ENCODE peak calls at places on chromosome 6, in eight cellular contexts. One of them, this sample, is unnamed.

GRCh38 chr6:131519670-131520436 is 53.2 kb upstream of the ARG1 start:
- DNase-seq in HepG2: peak
- DNase-seq in astrocyte of the cerebellum: peak
- DNase-seq in endodermal cell: peak
- DNase-seq in lower leg skin: no peak
- DNase-seq in fibroblast of lung: peak
- DNase-seq in A549: peak
- DNase-seq in CD8-positive, alpha-beta T cell: no peak
- DNase-seq in this sample: peak

GRCh38 chr6:130293800-130294199 is 71.0 kb upstream of the SAMD3 start:
- DNase-seq in HepG2: peak
- DNase-seq in astrocyte of the cerebellum: peak
- DNase-seq in endodermal cell: peak
- DNase-seq in lower leg skin: no peak
- DNase-seq in fibroblast of lung: peak
- DNase-seq in A549: peak
- DNase-seq in CD8-positive, alpha-beta T cell: no peak
- DNase-seq in this sample: peak

GRCh38 chr6:98020222-98020621 is 737.2 kb upstream of the MMS22L start:
- DNase-seq in HepG2: no peak
- DNase-seq in astrocyte of the cerebellum: no peak
- DNase-seq in endodermal cell: no peak
- DNase-seq in lower leg skin: no peak
- DNase-seq in fibroblast of lung: no peak
- DNase-seq in A549: no peak
- DNase-seq in CD8-positive, alpha-beta T cell: no peak
- DNase-seq in this sample: no peak

GRCh38 chr6:54427396-54427910 is 119.2 kb downstream of the TINAG start:
- DNase-seq in HepG2: no peak
- DNase-seq in astrocyte of the cerebellum: no peak
- DNase-seq in endodermal cell: no peak
- DNase-seq in lower leg skin: no peak
- DNase-seq in fibroblast of lung: no peak
- DNase-seq in A549: no peak
- DNase-seq in CD8-positive, alpha-beta T cell: no peak
- DNase-seq in this sample: no peak

GRCh38 chr6:148747145-148747492 is 289 bp downstream of the UST start:
- DNase-seq in HepG2: no peak
- DNase-seq in astrocyte of the cerebellum: no peak
- DNase-seq in endodermal cell: no peak
- DNase-seq in lower leg skin: no peak
- DNase-seq in fibroblast of lung: peak
- DNase-seq in A549: peak
- DNase-seq in CD8-positive, alpha-beta T cell: no peak
- DNase-seq in this sample: peak

GRCh38 chr6:57142178-57142525 is 30.0 kb upstream of the BAG2 start:
- DNase-seq in HepG2: no peak
- DNase-seq in astrocyte of the cerebellum: no peak
- DNase-seq in endodermal cell: no peak
- DNase-seq in lower leg skin: no peak
- DNase-seq in fibroblast of lung: no peak
- DNase-seq in A549: no peak
- DNase-seq in CD8-positive, alpha-beta T cell: no peak
- DNase-seq in this sample: no peak

GRCh38 chr6:15362274-15363160 is 116.6 kb downstream of the JARID2 start:
- DNase-seq in HepG2: peak
- DNase-seq in astrocyte of the cerebellum: no peak
- DNase-seq in endodermal cell: no peak
- DNase-seq in lower leg skin: no peak
- DNase-seq in fibroblast of lung: no peak
- DNase-seq in A549: no peak
- DNase-seq in CD8-positive, alpha-beta T cell: no peak
- DNase-seq in this sample: no peak

GRCh38 chr6:144758602-144759001 is 473.5 kb downstream of the UTRN start:
- DNase-seq in HepG2: no peak
- DNase-seq in astrocyte of the cerebellum: no peak
- DNase-seq in endodermal cell: no peak
- DNase-seq in lower leg skin: no peak
- DNase-seq in fibroblast of lung: peak
- DNase-seq in A549: no peak
- DNase-seq in CD8-positive, alpha-beta T cell: no peak
- DNase-seq in this sample: peak

GRCh38 chr6:54700158-54700557 is 146.4 kb upstream of the FAM83B start:
- DNase-seq in HepG2: no peak
- DNase-seq in astrocyte of the cerebellum: no peak
- DNase-seq in endodermal cell: no peak
- DNase-seq in lower leg skin: no peak
- DNase-seq in fibroblast of lung: no peak
- DNase-seq in A549: no peak
- DNase-seq in CD8-positive, alpha-beta T cell: no peak
- DNase-seq in this sample: no peak

GRCh38 chr6:128111096-128111495 is 210.2 kb upstream of the THEMIS start:
- DNase-seq in HepG2: no peak
- DNase-seq in astrocyte of the cerebellum: peak
- DNase-seq in endodermal cell: no peak
- DNase-seq in lower leg skin: no peak
- DNase-seq in fibroblast of lung: peak
- DNase-seq in A549: no peak
- DNase-seq in CD8-positive, alpha-beta T cell: no peak
- DNase-seq in this sample: peak

GRCh38 chr6:80457044-80457933 is 350.8 kb downstream of the BCKDHB start:
- DNase-seq in HepG2: no peak
- DNase-seq in astrocyte of the cerebellum: peak
- DNase-seq in endodermal cell: no peak
- DNase-seq in lower leg skin: peak
- DNase-seq in fibroblast of lung: peak
- DNase-seq in A549: no peak
- DNase-seq in CD8-positive, alpha-beta T cell: no peak
- DNase-seq in this sample: peak

GRCh38 chr6:4666886-4667513 is 109.2 kb upstream of the CDYL start:
- DNase-seq in HepG2: no peak
- DNase-seq in astrocyte of the cerebellum: no peak
- DNase-seq in endodermal cell: peak
- DNase-seq in lower leg skin: no peak
- DNase-seq in fibroblast of lung: no peak
- DNase-seq in A549: no peak
- DNase-seq in CD8-positive, alpha-beta T cell: no peak
- DNase-seq in this sample: no peak

GRCh38 chr6:97870273-97870672 is 587.3 kb upstream of the MMS22L start:
- DNase-seq in HepG2: no peak
- DNase-seq in astrocyte of the cerebellum: no peak
- DNase-seq in endodermal cell: no peak
- DNase-seq in lower leg skin: no peak
- DNase-seq in fibroblast of lung: no peak
- DNase-seq in A549: no peak
- DNase-seq in CD8-positive, alpha-beta T cell: no peak
- DNase-seq in this sample: no peak

GRCh38 chr6:150830409-150831165 is 34.9 kb upstream of the MTHFD1L start:
- DNase-seq in HepG2: no peak
- DNase-seq in astrocyte of the cerebellum: no peak
- DNase-seq in endodermal cell: no peak
- DNase-seq in lower leg skin: no peak
- DNase-seq in fibroblast of lung: no peak
- DNase-seq in A549: no peak
- DNase-seq in CD8-positive, alpha-beta T cell: no peak
- DNase-seq in this sample: peak

GRCh38 chr6:37021356-37022129 is 16.1 kb downstream of the FGD2 start:
- DNase-seq in HepG2: peak
- DNase-seq in astrocyte of the cerebellum: no peak
- DNase-seq in endodermal cell: peak
- DNase-seq in lower leg skin: no peak
- DNase-seq in fibroblast of lung: peak
- DNase-seq in A549: no peak
- DNase-seq in CD8-positive, alpha-beta T cell: peak
- DNase-seq in this sample: peak

GRCh38 chr6:75494290-75494689 is 690 bp upstream of the FILIP1 start:
- DNase-seq in HepG2: no peak
- DNase-seq in astrocyte of the cerebellum: no peak
- DNase-seq in endodermal cell: no peak
- DNase-seq in lower leg skin: no peak
- DNase-seq in fibroblast of lung: no peak
- DNase-seq in A549: no peak
- DNase-seq in CD8-positive, alpha-beta T cell: no peak
- DNase-seq in this sample: no peak

GRCh38 chr6:75491302-75491701 is 2.3 kb downstream of the FILIP1 start:
- DNase-seq in HepG2: no peak
- DNase-seq in astrocyte of the cerebellum: no peak
- DNase-seq in endodermal cell: no peak
- DNase-seq in lower leg skin: no peak
- DNase-seq in fibroblast of lung: no peak
- DNase-seq in A549: no peak
- DNase-seq in CD8-positive, alpha-beta T cell: no peak
- DNase-seq in this sample: no peak

GRCh38 chr6:75493400-75494064 is at the start of gene FILIP1:
- DNase-seq in HepG2: no peak
- DNase-seq in astrocyte of the cerebellum: no peak
- DNase-seq in endodermal cell: peak
- DNase-seq in lower leg skin: no peak
- DNase-seq in fibroblast of lung: peak
- DNase-seq in A549: no peak
- DNase-seq in CD8-positive, alpha-beta T cell: no peak
- DNase-seq in this sample: peak

GRCh38 chr6:75489025-75489424 is 4.6 kb downstream of the FILIP1 start:
- DNase-seq in HepG2: no peak
- DNase-seq in astrocyte of the cerebellum: no peak
- DNase-seq in endodermal cell: no peak
- DNase-seq in lower leg skin: no peak
- DNase-seq in fibroblast of lung: peak
- DNase-seq in A549: no peak
- DNase-seq in CD8-positive, alpha-beta T cell: no peak
- DNase-seq in this sample: peak

DNA sequence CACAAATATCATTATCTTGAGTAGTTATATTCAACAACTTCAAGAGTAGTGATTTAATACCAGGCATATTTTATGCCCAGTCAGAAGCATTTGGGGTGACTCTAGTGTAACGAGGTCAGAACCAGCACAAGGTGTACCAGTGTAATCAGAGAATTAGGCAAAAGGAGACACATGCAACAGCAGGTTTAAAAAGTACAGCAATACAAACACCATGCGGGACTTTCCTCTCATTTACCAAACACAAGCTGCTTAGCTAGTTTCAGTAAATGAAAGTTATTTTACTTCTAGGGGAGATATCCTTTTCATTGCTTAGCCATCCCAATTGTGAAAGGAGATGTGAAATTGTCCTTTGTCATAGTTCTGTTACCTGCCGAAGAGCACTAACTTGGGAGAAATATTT is 831 bp downstream of the FILIP1 start:
- DNase-seq in HepG2: no peak
- DNase-seq in astrocyte of the cerebellum: no peak
- DNase-seq in endodermal cell: no peak
- DNase-seq in lower leg skin: no peak
- DNase-seq in fibroblast of lung: no peak
- DNase-seq in A549: no peak
- DNase-seq in CD8-positive, alpha-beta T cell: no peak
- DNase-seq in this sample: no peak
- H3K4me3 ChIP-seq in HepG2: no peak
- H3K4me3 ChIP-seq in astrocyte of the cerebellum: no peak
- H3K4me3 ChIP-seq in endodermal cell: peak
- H3K4me3 ChIP-seq in lower leg skin: no peak
- H3K4me3 ChIP-seq in fibroblast of lung: no peak
- H3K4me3 ChIP-seq in A549: peak
- H3K4me3 ChIP-seq in CD8-positive, alpha-beta T cell: no peak
- H3K4me3 ChIP-seq in this sample: no peak

GRCh38 chr6:32954983-32955802 is 2.3 kb upstream of the HLA-DMA start:
- DNase-seq in HepG2: peak
- DNase-seq in astrocyte of the cerebellum: no peak
- DNase-seq in endodermal cell: peak
- DNase-seq in lower leg skin: no peak
- DNase-seq in fibroblast of lung: no peak
- DNase-seq in A549: no peak
- DNase-seq in CD8-positive, alpha-beta T cell: no peak
- DNase-seq in this sample: peak
- TF ChIP-seq CTCF in HepG2: peak
- TF ChIP-seq CTCF in astrocyte of the cerebellum: peak
- TF ChIP-seq CTCF in endodermal cell: peak
- TF ChIP-seq CTCF in lower leg skin: no peak
- TF ChIP-seq CTCF in fibroblast of lung: peak
- TF ChIP-seq CTCF in A549: peak
- TF ChIP-seq CTCF in CD8-positive, alpha-beta T cell: peak
- TF ChIP-seq CTCF in this sample: peak

GRCh38 chr6:21188505-21189223 is 404.9 kb upstream of the SOX4 start:
- DNase-seq in HepG2: peak
- DNase-seq in astrocyte of the cerebellum: no peak
- DNase-seq in endodermal cell: no peak
- DNase-seq in lower leg skin: no peak
- DNase-seq in fibroblast of lung: no peak
- DNase-seq in A549: no peak
- DNase-seq in CD8-positive, alpha-beta T cell: no peak
- DNase-seq in this sample: peak

GRCh38 chr6:21190701-21191588 is 402.6 kb upstream of the SOX4 start:
- DNase-seq in HepG2: no peak
- DNase-seq in astrocyte of the cerebellum: no peak
- DNase-seq in endodermal cell: no peak
- DNase-seq in lower leg skin: no peak
- DNase-seq in fibroblast of lung: peak
- DNase-seq in A549: no peak
- DNase-seq in CD8-positive, alpha-beta T cell: no peak
- DNase-seq in this sample: peak

GRCh38 chr6:21198032-21198640 is 395.4 kb upstream of the SOX4 start:
- DNase-seq in HepG2: no peak
- DNase-seq in astrocyte of the cerebellum: no peak
- DNase-seq in endodermal cell: no peak
- DNase-seq in lower leg skin: no peak
- DNase-seq in fibroblast of lung: no peak
- DNase-seq in A549: no peak
- DNase-seq in CD8-positive, alpha-beta T cell: no peak
- DNase-seq in this sample: no peak

GRCh38 chr6:21189721-21190120 is 403.8 kb upstream of the SOX4 start:
- DNase-seq in HepG2: no peak
- DNase-seq in astrocyte of the cerebellum: no peak
- DNase-seq in endodermal cell: no peak
- DNase-seq in lower leg skin: no peak
- DNase-seq in fibroblast of lung: no peak
- DNase-seq in A549: no peak
- DNase-seq in CD8-positive, alpha-beta T cell: no peak
- DNase-seq in this sample: no peak

GRCh38 chr6:21193790-21194189 is 399.8 kb upstream of the SOX4 start:
- DNase-seq in HepG2: no peak
- DNase-seq in astrocyte of the cerebellum: no peak
- DNase-seq in endodermal cell: no peak
- DNase-seq in lower leg skin: no peak
- DNase-seq in fibroblast of lung: no peak
- DNase-seq in A549: no peak
- DNase-seq in CD8-positive, alpha-beta T cell: no peak
- DNase-seq in this sample: no peak
- H3K4me3 ChIP-seq in HepG2: no peak
- H3K4me3 ChIP-seq in astrocyte of the cerebellum: no peak
- H3K4me3 ChIP-seq in endodermal cell: no peak
- H3K4me3 ChIP-seq in lower leg skin: no peak
- H3K4me3 ChIP-seq in fibroblast of lung: no peak
- H3K4me3 ChIP-seq in A549: no peak
- H3K4me3 ChIP-seq in CD8-positive, alpha-beta T cell: no peak
- H3K4me3 ChIP-seq in this sample: no peak

DNA sequence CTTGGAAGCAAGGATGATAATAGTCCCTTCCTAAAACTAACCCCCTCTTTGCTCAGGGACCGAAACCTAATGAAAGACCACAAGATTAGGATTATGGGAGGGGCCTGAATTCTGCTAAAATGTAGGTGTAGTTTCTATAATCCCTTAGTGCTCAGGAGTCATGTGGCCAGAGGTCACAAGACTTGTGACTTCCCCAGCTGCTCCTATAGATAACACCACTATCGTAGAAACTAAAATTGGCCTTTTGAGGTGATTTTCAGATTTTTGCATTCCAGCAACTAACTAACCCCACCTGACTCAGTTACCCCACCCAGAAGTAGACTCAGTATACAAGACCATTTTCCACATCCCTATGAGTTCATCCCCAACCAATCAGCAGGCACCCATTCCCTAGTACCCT is 42.1 kb downstream of the MDN1 start:
- DNase-seq in HepG2: no peak
- DNase-seq in astrocyte of the cerebellum: no peak
- DNase-seq in endodermal cell: no peak
- DNase-seq in lower leg skin: no peak
- DNase-seq in fibroblast of lung: no peak
- DNase-seq in A549: no peak
- DNase-seq in CD8-positive, alpha-beta T cell: no peak
- DNase-seq in this sample: no peak
- TF ChIP-seq CTCF in HepG2: no peak
- TF ChIP-seq CTCF in astrocyte of the cerebellum: no peak
- TF ChIP-seq CTCF in endodermal cell: no peak
- TF ChIP-seq CTCF in lower leg skin: no peak
- TF ChIP-seq CTCF in fibroblast of lung: no peak
- TF ChIP-seq CTCF in A549: no peak
- TF ChIP-seq CTCF in CD8-positive, alpha-beta T cell: no peak
- TF ChIP-seq CTCF in this sample: no peak

This sample was measured in astrocyte of the spinal cord.